ENCODE peak calls at places on chromosomes 11 and 22, in eight cellular contexts. P, U, X, H, D, Y, Q and J are unnamed samples.

GRCh38 chr11:68508425-68508824 is 47.9 kb downstream of the PPP6R3 start:
- DNase-seq in P (no peak), U (no peak), X (no peak), H (no peak), D (no peak), Y (no peak), Q (no peak), J (no peak)

GRCh38 chr11:19027829-19028595 is 32.5 kb downstream of the MRGPRX2 start:
- DNase-seq in P (no peak), U (no peak), X (no peak), H (no peak), D (no peak), Y (no peak), Q (peak; percentile 49), J (no peak)

GRCh38 chr11:134178275-134178674 is 45.5 kb downstream of the NCAPD3 start:
- DNase-seq in P (no peak), U (no peak), X (no peak), H (no peak), D (no peak), Y (no peak), Q (no peak), J (no peak)

GRCh38 chr11:61067782-61068181 is 34.5 kb upstream of the CD5 start:
- DNase-seq in P (no peak), U (no peak), X (no peak), H (no peak), D (no peak), Y (no peak), Q (no peak), J (no peak)

GRCh38 chr22:32761251-32761903 is 40.1 kb upstream of the TIMP3 start:
- DNase-seq in P (no peak), U (no peak), X (no peak), H (no peak), D (no peak), Y (peak; percentile 46), Q (no peak), J (no peak)

GRCh38 chr11:119421351-119421750 is 1.6 kb downstream of the THY1 start:
- DNase-seq in P (no peak), U (no peak), X (no peak), H (no peak), D (no peak), Y (no peak), Q (no peak), J (no peak)

GRCh38 chr11:22581354-22581753 is 44.3 kb downstream of the FANCF start:
- DNase-seq in P (no peak), U (no peak), X (no peak), H (no peak), D (no peak), Y (no peak), Q (no peak), J (no peak)

GRCh38 chr11:44416776-44417175 is 106.8 kb upstream of the ALX4 start:
- DNase-seq in P (no peak), U (no peak), X (no peak), H (no peak), D (no peak), Y (no peak), Q (no peak), J (no peak)

GRCh38 chr11:117704416-117705150 is 92.4 kb downstream of the DSCAML1 start:
- DNase-seq in P (no peak), U (no peak), X (no peak), H (no peak), D (no peak), Y (no peak), Q (no peak), J (no peak)

GRCh38 chr22:50699001-50699753 is 26.6 kb downstream of the SHANK3 start:
- DNase-seq in P (no peak), U (no peak), X (no peak), H (no peak), D (no peak), Y (no peak), Q (no peak), J (no peak)

GRCh38 chr11:45919806-45920530 is 2.3 kb upstream of the PEX16 start:
- DNase-seq in P (no peak), U (peak; percentile 85), X (no peak), H (no peak), D (no peak), Y (no peak), Q (peak; percentile 13), J (no peak)

GRCh38 chr11:113904379-113905101 is at the start of gene HTR3B:
- DNase-seq in P (no peak), U (no peak), X (no peak), H (no peak), D (no peak), Y (no peak), Q (no peak), J (no peak)

GRCh38 chr11:58334708-58335107 is 24.2 kb downstream of the OR5B17 start:
- DNase-seq in P (no peak), U (no peak), X (peak; percentile 5), H (no peak), D (no peak), Y (peak; percentile 34), Q (no peak), J (peak; percentile 61)

GRCh38 chr11:115580927-115581680 is 76.9 kb upstream of the CADM1 start:
- DNase-seq in P (no peak), U (no peak), X (peak; percentile 16), H (peak; percentile 61), D (no peak), Y (no peak), Q (peak; percentile 16), J (peak; percentile 32)

GRCh38 chr11:134562941-134563471 is 151.0 kb upstream of the B3GAT1 start:
- DNase-seq in P (no peak), U (no peak), X (no peak), H (peak; percentile 36), D (no peak), Y (no peak), Q (no peak), J (no peak)

DNA sequence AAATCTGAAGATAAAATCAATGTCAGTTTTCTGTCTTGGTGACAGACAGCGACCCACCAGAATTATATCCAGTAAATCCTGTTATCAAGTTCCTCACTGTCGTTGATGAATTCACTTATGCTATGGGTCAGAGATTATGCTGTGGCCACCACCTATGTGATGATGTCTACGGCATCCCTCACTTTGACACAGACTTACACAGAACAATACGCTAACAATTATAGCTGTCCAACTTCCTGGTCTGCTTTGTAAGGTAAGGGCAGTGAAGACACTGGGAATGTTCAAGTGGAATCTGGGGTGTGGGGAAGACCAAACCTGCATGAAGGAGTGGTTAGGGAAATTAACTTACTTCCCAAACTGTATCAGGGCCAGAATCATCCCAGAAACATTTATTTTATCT is 19.3 kb upstream of the PAX6 start:
- DNase-seq in P (no peak), U (no peak), X (no peak), H (no peak), D (no peak), Y (no peak), Q (no peak), J (no peak)
- H3K27me3 ChIP-seq in P (peaks cover 80% of the 10 kb centered on the region), U (peaks cover 69% of the 10 kb centered on the region), X (peaks cover 61% of the 10 kb centered on the region), H (no peaks in the 10 kb centered on the region), D (peaks cover 21% of the 10 kb centered on the region), Y (peaks cover 63% of the 10 kb centered on the region), Q (peaks cover 60% of the 10 kb centered on the region), J (peaks cover 100% of the 10 kb centered on the region)

GRCh38 chr11:120510406-120511115 is 987 bp upstream of the GRIK4 start:
- DNase-seq in P (no peak), U (no peak), X (no peak), H (peak; percentile 35), D (no peak), Y (no peak), Q (no peak), J (no peak)
- H3K27me3 ChIP-seq in P (no peaks in the 10 kb centered on the region), U (peaks cover 40% of the 10 kb centered on the region), X (peaks cover 50% of the 10 kb centered on the region), H (peaks cover 2% of the 10 kb centered on the region), D (no peaks in the 10 kb centered on the region), Y (peaks cover 13% of the 10 kb centered on the region), Q (peaks cover 3% of the 10 kb centered on the region), J (peaks cover 81% of the 10 kb centered on the region)

GRCh38 chr11:705646-706438 is at the start of gene EPS8L2:
- DNase-seq in P (peak; percentile 76), U (peak; percentile 50), X (no peak), H (peak; percentile 80), D (no peak), Y (no peak), Q (no peak), J (no peak)

GRCh38 chr11:707817-708420 is 1.9 kb downstream of the EPS8L2 start:
- DNase-seq in P (no peak), U (peak; percentile 35), X (no peak), H (peak; percentile 91), D (no peak), Y (no peak), Q (no peak), J (no peak)

GRCh38 chr11:706957-707816 is 1.2 kb downstream of the EPS8L2 start:
- DNase-seq in P (no peak), U (peak; percentile 32), X (no peak), H (peak; percentile 82), D (no peak), Y (no peak), Q (peak; percentile 55), J (no peak)

GRCh38 chr11:704799-705645 is 1.0 kb upstream of the EPS8L2 start:
- DNase-seq in P (peak; percentile 90), U (no peak), X (no peak), H (no peak), D (no peak), Y (no peak), Q (no peak), J (no peak)

GRCh38 chr11:706439-706956 is 467 bp downstream of the EPS8L2 start:
- DNase-seq in P (no peak), U (no peak), X (no peak), H (no peak), D (no peak), Y (no peak), Q (peak; percentile 63), J (peak; percentile 22)
- H3K27me3 ChIP-seq in P (no peaks in the 10 kb centered on the region), U (peaks cover 22% of the 10 kb centered on the region), X (peaks cover 7% of the 10 kb centered on the region), H (no peaks in the 10 kb centered on the region), D (no peaks in the 10 kb centered on the region), Y (no peaks in the 10 kb centered on the region), Q (no peaks in the 10 kb centered on the region), J (peaks cover 16% of the 10 kb centered on the region)

GRCh38 chr22:49192857-49193250 is 634.8 kb downstream of the BRD1 start:
- DNase-seq in P (no peak), U (no peak), X (no peak), H (no peak), D (no peak), Y (no peak), Q (no peak), J (no peak)

GRCh38 chr22:49192180-49192856 is 635.4 kb downstream of the BRD1 start:
- DNase-seq in P (no peak), U (no peak), X (no peak), H (no peak), D (no peak), Y (no peak), Q (peak; percentile 48), J (no peak)

GRCh38 chr22:49189871-49190270 is 637.8 kb downstream of the BRD1 start:
- DNase-seq in P (no peak), U (no peak), X (no peak), H (no peak), D (no peak), Y (no peak), Q (no peak), J (no peak)

GRCh38 chr22:49190816-49191505 is 636.7 kb downstream of the BRD1 start:
- DNase-seq in P (no peak), U (no peak), X (no peak), H (no peak), D (no peak), Y (no peak), Q (no peak), J (no peak)

DNA sequence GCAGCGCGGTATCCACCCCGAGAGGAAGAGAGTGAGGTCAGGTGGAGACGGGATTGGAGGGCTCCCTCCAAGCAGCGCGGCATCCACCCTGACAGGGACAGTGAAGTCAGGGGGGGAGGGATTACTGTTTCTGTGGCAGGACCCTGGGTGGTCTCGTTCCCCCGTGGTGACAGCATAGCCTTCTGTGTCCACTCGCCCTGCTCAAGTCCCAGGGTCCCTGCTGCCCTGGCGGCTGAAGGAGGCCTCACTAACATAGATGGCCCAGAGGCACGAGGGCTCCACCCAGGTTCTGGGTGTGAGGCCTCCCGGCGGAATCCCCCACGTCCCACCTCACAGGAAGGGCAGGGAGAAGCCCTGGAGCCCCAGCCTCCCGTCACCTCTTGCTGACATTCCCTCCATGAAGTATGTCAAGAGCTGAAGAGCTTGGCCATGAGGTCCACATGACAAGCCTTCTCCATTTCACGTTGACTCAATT is 636.1 kb downstream of the BRD1 start:
- DNase-seq in P (no peak), U (no peak), X (no peak), H (no peak), D (no peak), Y (no peak), Q (no peak), J (no peak)
- H3K27me3 ChIP-seq in P (peaks cover 68% of the 10 kb centered on the region), U (no peaks in the 10 kb centered on the region), X (no peaks in the 10 kb centered on the region), H (no peaks in the 10 kb centered on the region), D (no peaks in the 10 kb centered on the region), Y (no peaks in the 10 kb centered on the region), Q (no peaks in the 10 kb centered on the region), J (no peaks in the 10 kb centered on the region)